ENCODE peak calls at places on chromosomes 12 and 14, in six cellular contexts. G is fibroblast of the aortic adventitia; W is HEK293T; M is mesendoderm; K is activated CD8-positive, alpha-beta T cell treated with anti-CD3 and anti-CD28 coated beads, Interleukin-2, amount 10 ng/mL, durations not matched to agents 7 days and 5 days; N is endodermal cell. X is an unnamed sample.

GRCh38 chr12:94092516-94093241 is 55.7 kb upstream of the PLXNC1 start:
- DNase-seq in G (peak; percentile 99), W (no peak), K (no peak), M (no peak), N (no peak), X (no peak)

GRCh38 chr12:132147423-132148367 is 3.4 kb downstream of the NOC4L start:
- DNase-seq in W (no peak), G (no peak), K (no peak), M (no peak), N (no peak), X (no peak)

GRCh38 chr12:16833376-16833775 is 227.4 kb upstream of the LMO3 start:
- DNase-seq in W (no peak), G (no peak), M (no peak), K (no peak), N (no peak), X (no peak)

GRCh38 chr14:39232554-39233415 is 930 bp upstream of the MIA2 start:
- DNase-seq in G (peak; percentile 83), M (no peak), N (no peak), K (no peak), W (no peak), X (no peak)

GRCh38 chr12:76762556-76762955 is 1.4 kb upstream of the ZDHHC17 start:
- DNase-seq in N (peak; percentile 84), M (peak; percentile 96), W (peak; percentile 10), G (peak; percentile 14), K (no peak), X (no peak)

GRCh38 chr12:26361964-26362363 is 166.6 kb downstream of the SSPN start:
- DNase-seq in W (no peak), K (no peak), M (peak; percentile 56), N (no peak), G (no peak), X (no peak)

GRCh38 chr14:99207456-99207855 is 64.5 kb downstream of the BCL11B start:
- DNase-seq in W (no peak), N (no peak), M (peak; percentile 50), K (no peak), G (no peak), X (no peak)

GRCh38 chr14:49970474-49971147 is 77.7 kb downstream of the ARF6 start:
- DNase-seq in M (no peak), W (peak; percentile 32), G (peak; percentile 95), N (no peak), K (no peak), X (peak; percentile 86)

GRCh38 chr12:89135976-89136634 is 216.2 kb downstream of the DUSP6 start:
- DNase-seq in K (no peak), N (no peak), M (no peak), W (no peak), G (peak; percentile 76), X (no peak)

GRCh38 chr14:22837750-22838538 is 1.6 kb downstream of the MMP14 start:
- DNase-seq in N (peak; percentile 78), K (no peak), W (no peak), G (peak; percentile 74), M (peak; percentile 70), X (no peak)

GRCh38 chr12:25119020-25119419 is 75.9 kb downstream of the DNAI7 start:
- DNase-seq in K (no peak), G (no peak), N (no peak), W (no peak), M (no peak), X (no peak)

GRCh38 chr14:63840981-63841380 is 11.8 kb upstream of the SYNE2 start:
- DNase-seq in W (no peak), M (peak; percentile 18), G (no peak), K (peak; percentile 67), N (peak; percentile 65), X (peak; percentile 4)

GRCh38 chr12:113239811-113240331 is 18.6 kb downstream of the TPCN1 start:
- DNase-seq in M (no peak), G (no peak), N (peak; percentile 49), W (no peak), K (no peak), X (no peak)

GRCh38 chr12:118332511-118332910 is 40.2 kb downstream of the TAOK3 start:
- DNase-seq in M (no peak), W (no peak), K (no peak), N (no peak), G (no peak), X (peak; percentile 59)

GRCh38 chr12:122394626-122395194 is 27.8 kb downstream of the CLIP1 start:
- DNase-seq in N (no peak), W (no peak), M (no peak), K (no peak), G (peak; percentile 76), X (no peak)

GRCh38 chr14:61466249-61466904 is 145.0 kb downstream of the PRKCH start:
- DNase-seq in M (peak; percentile 87), W (no peak), G (peak; percentile 96), K (peak; percentile 19), N (peak; percentile 73), X (no peak)

GRCh38 chr12:115257791-115258190 is 573.8 kb upstream of the TBX3 start:
- DNase-seq in G (peak; percentile 74), K (no peak), W (no peak), N (no peak), M (no peak), X (no peak)

GRCh38 chr12:124740691-124741137 is 123.0 kb downstream of the SCARB1 start:
- DNase-seq in M (peak; percentile 65), G (no peak), K (no peak), W (no peak), N (peak; percentile 78), X (no peak)

GRCh38 chr12:9925746-9926393 is 6.3 kb downstream of the CLEC2A start:
- DNase-seq in N (peak; percentile 79), M (peak; percentile 74), G (peak; percentile 63), K (peak; percentile 33), W (peak; percentile 32), X (peak; percentile 38)

GRCh38 chr14:75487155-75487671 is 35.1 kb upstream of the BATF start:
- DNase-seq in M (peak; percentile 48), W (no peak), K (peak; percentile 44), N (no peak), G (no peak), X (no peak)

GRCh38 chr12:94614288-94614721 is 36.1 kb downstream of the TMCC3 start:
- DNase-seq in G (peak; percentile 14), K (no peak), N (peak; percentile 78), M (peak; percentile 95), W (peak; percentile 34), X (no peak)

GRCh38 chr14:93137864-93138263 is 22.1 kb upstream of the ITPK1 start:
- DNase-seq in W (peak; percentile 41), K (no peak), G (no peak), N (peak; percentile 52), M (no peak), X (peak; percentile 62)

GRCh38 chr14:51395361-51395849 is 155.4 kb downstream of the TMX1 start:
- DNase-seq in N (peak; percentile 64), G (peak; percentile 94), K (no peak), W (no peak), M (peak; percentile 11), X (no peak)

GRCh38 chr12:63294327-63294632 is 143.3 kb upstream of the AVPR1A start:
- DNase-seq in K (no peak), G (peak; percentile 39), N (no peak), W (no peak), M (peak; percentile 65), X (peak; percentile 13)

GRCh38 chr14:54777395-54777794 is 125.2 kb downstream of the GCH1 start:
- DNase-seq in G (no peak), M (no peak), K (no peak), N (no peak), W (no peak), X (no peak)

X was measured in erythroblast.